ENCODE peak calls at places on chromosomes 12 and 14, in ten cellular contexts. D is endodermal cell, T is endothelial cell of umbilical vein, G is Caco-2, X is cardiac fibroblast, Y is brain microvascular endothelial cell, E is fibroblast of mammary gland, W is neural progenitor cell, F is heart right ventricle, I is astrocyte of the cerebellum. J is an unnamed sample.

GRCh38 chr12:18747960-18748359 is 10.0 kb downstream of the CAPZA3 start:
- DNase-seq in D (peak; percentile 63), T (peak; percentile 4), G (no peak), X (peak; percentile 89), Y (peak; percentile 95), E (peak; percentile 78), W (no peak), F (no peak), I (peak; percentile 88), J (peak; percentile 99)

GRCh38 chr14:104149617-104150141 is 11.3 kb downstream of the KIF26A start:
- DNase-seq in D (peak; percentile 95), T (peak; percentile 64), G (no peak), X (no peak), Y (no peak), E (no peak), W (peak; percentile 87), F (peak; percentile 48), I (peak; percentile 24), J (no peak)

GRCh38 chr14:69610859-69611263 is 535 bp upstream of the SUSD6 start:
- DNase-seq in D (peak; percentile 74), T (no peak), G (no peak), X (peak; percentile 53), Y (peak; percentile 26), E (peak; percentile 45), W (peak; percentile 41), F (no peak), I (no peak), J (no peak)

GRCh38 chr12:26748741-26749431 is 84.1 kb downstream of the ITPR2 start:
- DNase-seq in D (no peak), T (peak; percentile 81), G (no peak), X (peak; percentile 47), Y (peak; percentile 20), E (peak; percentile 72), W (no peak), F (no peak), I (peak; percentile 72), J (peak; percentile 82)

GRCh38 chr12:43291516-43291915 is 260.5 kb downstream of the ADAMTS20 start:
- DNase-seq in D (no peak), T (peak; percentile 42), G (no peak), X (peak; percentile 88), Y (peak; percentile 86), E (peak; percentile 80), W (no peak), F (no peak), I (no peak), J (peak; percentile 38)

GRCh38 chr14:71616013-71616412 is 316.2 kb upstream of the RGS6 start:
- DNase-seq in D (no peak), T (no peak), G (no peak), X (no peak), Y (no peak), E (no peak), W (no peak), F (no peak), I (no peak), J (no peak)

GRCh38 chr12:15677696-15678095 is 111.5 kb downstream of the EPS8 start:
- DNase-seq in D (peak; percentile 57), T (no peak), G (no peak), X (no peak), Y (no peak), E (no peak), W (no peak), F (no peak), I (no peak), J (no peak)

GRCh38 chr14:100537701-100538565 is 49.3 kb downstream of the BEGAIN start:
- DNase-seq in D (peak; percentile 49), T (no peak), G (peak; percentile 29), X (no peak), Y (no peak), E (no peak), W (no peak), F (peak; percentile 15), I (no peak), J (no peak)

GRCh38 chr14:23030936-23031335 is 3.8 kb downstream of the PSMB5 start:
- DNase-seq in D (no peak), T (no peak), G (no peak), X (no peak), Y (no peak), E (peak; percentile 29), W (no peak), F (no peak), I (no peak), J (no peak)

GRCh38 chr14:23034498-23035302 is at the start of gene PSMB5:
- DNase-seq in D (peak; percentile 96), T (peak; percentile 97), G (peak; percentile 95), X (peak; percentile 98), Y (peak; percentile 95), E (peak; percentile 95), W (peak; percentile 95), F (peak; percentile 81), I (peak; percentile 90), J (peak; percentile 96)

GRCh38 chr14:23033801-23034497 is 751 bp downstream of the PSMB5 start:
- DNase-seq in D (peak; percentile 26), T (no peak), G (no peak), X (no peak), Y (no peak), E (no peak), W (no peak), F (no peak), I (no peak), J (no peak)

GRCh38 chr14:23040100-23040499 is 1.9 kb upstream of the PSMB11 start:
- DNase-seq in D (no peak), T (no peak), G (no peak), X (no peak), Y (no peak), E (no peak), W (no peak), F (no peak), I (no peak), J (no peak)

DNA sequence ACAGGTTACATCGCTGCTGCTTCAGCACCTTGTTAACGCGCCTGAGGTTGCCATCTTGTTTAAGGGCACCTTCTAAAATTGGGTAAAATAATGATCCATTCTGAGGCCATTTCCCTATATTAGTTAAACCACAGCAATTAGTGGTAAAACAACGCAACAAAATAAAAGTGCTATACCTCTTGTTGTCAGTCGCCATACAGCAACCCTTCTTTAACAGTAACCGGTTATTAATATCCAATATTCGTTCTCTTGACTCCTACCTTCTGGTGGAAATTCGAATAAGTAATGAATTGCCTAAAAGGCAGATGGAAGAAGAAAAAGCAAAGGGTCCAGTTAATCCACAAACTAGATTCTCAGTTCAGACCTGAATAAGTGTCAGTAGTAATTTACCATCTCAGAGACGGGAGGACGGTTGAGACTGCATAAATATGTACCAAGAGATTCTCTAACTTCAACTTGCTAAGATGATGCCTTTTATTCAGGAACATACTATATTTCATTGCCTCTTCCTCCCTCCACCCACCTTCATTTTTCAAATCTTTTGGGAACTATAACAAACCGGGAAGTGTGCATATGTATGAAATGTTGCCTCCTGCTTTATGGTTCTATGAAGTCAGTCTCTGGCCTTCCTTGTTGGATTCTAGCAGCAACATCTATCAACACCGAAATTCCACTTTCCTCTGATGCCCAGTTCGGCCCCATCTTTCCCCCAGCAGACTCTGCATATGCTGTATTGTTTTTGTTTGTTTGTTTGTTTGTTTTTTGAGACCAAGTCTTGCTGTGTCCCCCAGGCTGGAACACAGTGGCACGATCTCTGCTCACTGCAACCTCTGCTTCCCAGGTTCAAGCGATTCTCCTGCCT is 834 bp upstream of the PSMB5 start:
- DNase-seq in D (peak; percentile 32), T (no peak), G (no peak), X (no peak), Y (no peak), E (no peak), W (no peak), F (no peak), I (no peak), J (no peak)
- H3K4me3 ChIP-seq in D (peak overlapping the region; percentile 97), T (no peak overlapping the region), G (peak overlapping the region; percentile 72), X (no peak overlapping the region), Y (peak overlapping the region; percentile 93), E (peak overlapping the region; percentile 96), W (peak overlapping the region; percentile 71), F (peak overlapping the region; percentile 97), I (peak overlapping the region; percentile 96), J (peak overlapping the region; percentile 78)

GRCh38 chr12:104177663-104178501 is 37.7 kb upstream of the TXNRD1 start:
- DNase-seq in D (no peak), T (peak; percentile 80), G (no peak), X (peak; percentile 98), Y (peak; percentile 96), E (peak; percentile 99), W (no peak), F (peak; percentile 67), I (peak; percentile 94), J (peak; percentile 99)
- H3K4me3 ChIP-seq in D (no peak overlapping the region), T (no peak overlapping the region), G (no peak overlapping the region), X (no peak overlapping the region), Y (no peak overlapping the region), E (no peak overlapping the region), W (no peak overlapping the region), F (no peak overlapping the region), I (no peak overlapping the region), J (no peak overlapping the region)

GRCh38 chr12:4700621-4701026 is 19.6 kb upstream of the GALNT8 start:
- DNase-seq in D (peak; percentile 65), T (no peak), G (no peak), X (peak; percentile 63), Y (no peak), E (peak; percentile 85), W (peak; percentile 69), F (peak; percentile 50), I (peak; percentile 16), J (peak; percentile 72)
- H3K4me3 ChIP-seq in D (no peak overlapping the region), T (no peak overlapping the region), G (no peak overlapping the region), X (peak overlapping the region; percentile 3), Y (no peak overlapping the region), E (peak overlapping the region; percentile 30), W (no peak overlapping the region), F (peak overlapping the region; percentile 9), I (no peak overlapping the region), J (no peak overlapping the region)

GRCh38 chr14:58637391-58638230 is at the start of gene DACT1:
- DNase-seq in D (peak; percentile 89), T (peak; percentile 67), G (peak; percentile 44), X (peak; percentile 74), Y (peak; percentile 75), E (peak; percentile 38), W (peak; percentile 90), F (peak; percentile 77), I (peak; percentile 56), J (peak; percentile 85)

GRCh38 chr14:58641509-58641908 is 3.7 kb downstream of the DACT1 start:
- DNase-seq in D (no peak), T (no peak), G (no peak), X (no peak), Y (no peak), E (no peak), W (no peak), F (no peak), I (no peak), J (no peak)

GRCh38 chr14:58638231-58639205 is 756 bp downstream of the DACT1 start:
- DNase-seq in D (peak; percentile 79), T (peak; percentile 26), G (peak; percentile 38), X (peak; percentile 43), Y (no peak), E (peak; percentile 10), W (peak; percentile 70), F (peak; percentile 24), I (no peak), J (peak; percentile 23)

GRCh38 chr14:58640959-58641358 is 3.2 kb downstream of the DACT1 start:
- DNase-seq in D (no peak), T (no peak), G (no peak), X (no peak), Y (no peak), E (no peak), W (no peak), F (no peak), I (no peak), J (no peak)

DNA sequence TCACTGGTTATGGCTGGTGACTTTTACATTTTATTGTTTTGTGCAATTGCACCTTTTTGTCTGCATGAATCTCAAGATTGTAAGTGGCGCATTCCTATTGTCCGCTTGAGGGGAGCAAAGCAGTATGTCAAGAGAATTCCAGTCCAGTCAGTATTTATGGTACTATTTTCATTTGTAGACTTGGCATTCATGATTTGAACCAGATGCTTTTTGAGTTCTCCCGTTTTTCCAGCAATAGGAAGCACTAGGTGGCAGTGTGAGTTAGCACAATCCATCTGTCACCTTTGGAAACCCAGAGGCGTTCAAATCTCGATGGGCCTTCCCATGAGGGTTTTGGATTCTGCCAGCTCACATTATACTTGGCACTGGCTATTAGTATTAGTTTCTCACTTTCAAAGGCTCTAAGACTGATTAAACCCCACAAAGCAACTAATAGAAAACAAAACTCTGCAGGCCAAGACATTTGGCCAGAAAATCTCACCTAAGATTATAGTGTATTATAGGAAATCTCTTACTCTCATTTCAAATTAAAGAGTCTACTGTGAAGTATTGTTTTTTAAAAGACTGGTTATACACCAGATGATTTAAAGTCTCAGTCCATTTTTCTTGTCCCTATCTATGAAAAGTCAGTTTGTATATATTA is 2.2 kb downstream of the DACT1 start:
- DNase-seq in D (peak; percentile 79), T (peak; percentile 58), G (peak; percentile 36), X (peak; percentile 94), Y (peak; percentile 86), E (peak; percentile 90), W (peak; percentile 68), F (no peak), I (peak; percentile 85), J (peak; percentile 91)
- H3K4me3 ChIP-seq in D (peak overlapping the region; percentile 79), T (no peak overlapping the region), G (no peak overlapping the region), X (no peak overlapping the region), Y (peak overlapping the region; percentile 72), E (no peak overlapping the region), W (no peak overlapping the region), F (peak overlapping the region; percentile 70), I (peak overlapping the region; percentile 77), J (peak overlapping the region; percentile 80)